ENCODE peak calls at places on chromosomes 5 and 9, in five cellular contexts. S is neural crest cell; R is iPS-NIHi11; Q is stimulated activated CD4-positive, alpha-beta T cell treated with anti-CD3 and anti-CD28 coated beads, Interleukin-2, amount 100 ng/mL, for 4 hours; C is kidney tubule cell. K is an unnamed sample.

GRCh38 chr9:32348289-32348688 is 36.2 kb upstream of the ACO1 start:
- DNase-seq in S (no peak), R (no peak), Q (no peak), C (no peak), K (no peak)

GRCh38 chr5:58800861-58801540 is 218.1 kb downstream of the RAB3C start:
- DNase-seq in Q (no peak), R (no peak), S (no peak), C (no peak), K (no peak)

GRCh38 chr9:130284249-130284625 is 18.7 kb downstream of the HMCN2 start:
- DNase-seq in S (no peak), Q (no peak), R (no peak), C (no peak), K (no peak)

GRCh38 chr9:127292415-127292814 is 27.8 kb downstream of the GARNL3 start:
- DNase-seq in Q (no peak), R (no peak), S (no peak), C (no peak), K (no peak)

GRCh38 chr9:120372040-120372439 is 207.9 kb downstream of the CDK5RAP2 start:
- DNase-seq in S (no peak), Q (no peak), C (no peak), R (no peak), K (no peak)

GRCh38 chr5:156380846-156381245 is 53.9 kb downstream of the SGCD start:
- DNase-seq in C (peak), S (no peak), R (no peak), Q (no peak), K (no peak)

GRCh38 chr5:151030377-151030776 is 10.0 kb downstream of the GPX3 start:
- DNase-seq in S (no peak), C (no peak), Q (no peak), R (no peak), K (no peak)

GRCh38 chr5:81626524-81626923 is 124.4 kb downstream of the SSBP2 start:
- DNase-seq in R (no peak), C (peak), S (no peak), Q (no peak), K (peak)

GRCh38 chr5:135433626-135434426 is 13.3 kb downstream of the DCANP1 start:
- DNase-seq in S (no peak), Q (no peak), C (no peak), R (no peak), K (no peak)

GRCh38 chr5:119726544-119726943 is 97.2 kb downstream of the FAM170A start:
- DNase-seq in R (no peak), Q (no peak), C (no peak), S (no peak), K (no peak)

GRCh38 chr5:120545951-120546350 is 81.9 kb downstream of the PRR16 start:
- DNase-seq in R (no peak), C (no peak), S (no peak), Q (no peak), K (no peak)

GRCh38 chr5:39775458-39776365 is 350.9 kb upstream of the DAB2 start:
- DNase-seq in S (no peak), Q (no peak), R (no peak), C (peak), K (peak)

GRCh38 chr5:125409101-125409495 is 662.7 kb upstream of the ZNF608 start:
- DNase-seq in S (no peak), R (no peak), Q (no peak), C (no peak), K (peak)

GRCh38 chr9:123548749-123549545 is 192.9 kb downstream of the CRB2 start:
- DNase-seq in R (no peak), S (no peak), C (no peak), Q (peak), K (peak)

GRCh38 chr5:115284021-115284420 is 12.4 kb downstream of the CCDC112 start:
- DNase-seq in Q (no peak), C (no peak), S (no peak), R (no peak), K (no peak)

GRCh38 chr5:179258001-179258921 is 87.0 kb downstream of the ADAMTS2 start:
- DNase-seq in Q (no peak), R (no peak), S (no peak), C (no peak), K (no peak)

K was measured in dermis blood vessel endothelial cell.